ENCODE peak calls at places on chromosomes 2 and 18, in eight cellular contexts. A is GM23338, Q is GM12878, W is HepG2, J is HCT116, V is K562, C is endothelial cell of umbilical vein, Z is H1. P is an unnamed sample.

GRCh38 chr2:238151205-238151604 is 7.6 kb upstream of the ERFE start:
- DNase-seq in A (no peak), Q (no peak), W (no peak), J (no peak), V (no peak), C (no peak), Z (no peak), P (no peak)

GRCh38 chr2:158967731-158968395 is 577 bp upstream of the TANC1 start:
- DNase-seq in A (peak; percentile 79), Q (no peak), W (no peak), J (no peak), V (no peak), C (peak; percentile 48), Z (no peak), P (no peak)

GRCh38 chr2:188138313-188138712 is 153.4 kb upstream of the GULP1 start:
- DNase-seq in A (no peak), Q (no peak), W (no peak), J (no peak), V (no peak), C (no peak), Z (no peak), P (no peak)

GRCh38 chr2:140861666-140862065 is 1269.2 kb downstream of the LRP1B start:
- DNase-seq in A (no peak), Q (no peak), W (no peak), J (no peak), V (no peak), C (no peak), Z (no peak), P (no peak)

GRCh38 chr2:209495855-209496585 is 72.2 kb downstream of the MAP2 start:
- DNase-seq in A (no peak), Q (no peak), W (peak; percentile 86), J (peak; percentile 88), V (no peak), C (peak; percentile 99), Z (no peak), P (no peak)

GRCh38 chr2:135144343-135144742 is 92.3 kb downstream of the RAB3GAP1 start:
- DNase-seq in A (no peak), Q (no peak), W (no peak), J (no peak), V (no peak), C (no peak), Z (no peak), P (no peak)

GRCh38 chr2:174779361-174779928 is 15.2 kb upstream of the CHRNA1 start:
- DNase-seq in A (no peak), Q (no peak), W (no peak), J (no peak), V (no peak), C (no peak), Z (no peak), P (no peak)

GRCh38 chr2:162308747-162309503 is 9.6 kb downstream of the IFIH1 start:
- DNase-seq in A (no peak), Q (no peak), W (no peak), J (no peak), V (no peak), C (no peak), Z (no peak), P (no peak)

GRCh38 chr2:1697601-1698000 is 46.7 kb downstream of the PXDN start:
- DNase-seq in A (no peak), Q (no peak), W (no peak), J (no peak), V (no peak), C (no peak), Z (no peak), P (no peak)

GRCh38 chr2:226873826-226874225 is 38.0 kb downstream of the RHBDD1 start:
- DNase-seq in A (no peak), Q (no peak), W (no peak), J (no peak), V (no peak), C (no peak), Z (no peak), P (no peak)

GRCh38 chr18:68874361-68874760 is 76.5 kb downstream of the CCDC102B start:
- DNase-seq in A (no peak), Q (no peak), W (no peak), J (no peak), V (no peak), C (no peak), Z (no peak), P (no peak)

GRCh38 chr2:164754157-164755093 is 87.2 kb downstream of the COBLL1 start:
- DNase-seq in A (no peak), Q (no peak), W (no peak), J (no peak), V (no peak), C (no peak), Z (no peak), P (no peak)

GRCh38 chr2:196263181-196263747 is 91.9 kb upstream of the STK17B start:
- DNase-seq in A (no peak), Q (peak; percentile 88), W (no peak), J (no peak), V (peak; percentile 48), C (peak; percentile 16), Z (no peak), P (peak; percentile 97)

DNA sequence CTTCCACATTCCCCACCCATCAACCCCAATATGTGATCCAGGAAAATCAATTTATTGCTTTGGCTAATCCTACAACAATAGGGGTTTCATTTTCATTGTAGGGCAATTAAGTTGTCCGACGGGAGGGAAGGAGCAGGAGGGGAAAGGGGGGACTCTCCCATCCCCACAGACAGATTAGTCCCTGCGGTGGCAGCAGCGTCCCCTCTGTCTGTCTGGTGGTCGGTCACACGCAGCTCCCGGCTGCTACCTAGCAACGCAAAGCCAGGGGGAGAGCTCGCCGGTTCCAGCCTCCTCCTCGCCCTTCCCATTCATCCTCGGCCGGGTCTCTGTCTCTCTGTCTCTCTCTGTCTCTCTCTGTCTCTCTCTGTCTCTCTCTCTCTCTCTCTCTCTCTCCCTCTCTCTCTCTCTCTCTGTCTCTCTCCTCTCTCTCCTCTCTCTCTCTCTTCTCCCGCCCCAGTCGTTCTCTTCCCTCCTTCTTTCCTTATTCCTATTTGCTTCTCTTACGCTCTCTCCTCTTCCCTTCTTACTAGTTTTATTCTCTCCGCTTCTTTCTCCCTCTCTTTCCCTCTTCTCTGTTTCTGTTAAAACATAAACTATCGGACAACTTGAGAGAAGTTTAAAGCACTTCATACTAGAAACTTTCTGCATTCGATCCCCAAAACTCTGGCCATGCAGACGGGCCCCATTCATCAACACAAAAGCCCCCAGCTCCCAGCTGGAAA is 1.2 kb downstream of the LRP2 start:
- DNase-seq in A (peak; percentile 67), Q (no peak), W (no peak), J (no peak), V (no peak), C (no peak), Z (no peak), P (no peak)
- TF ChIP-seq EZH2 in A (no peak), Q (no peak), W (peak; percentile 90), J (no peak), V (no peak), C (peak; percentile 51), Z (peak; percentile 18), P (peak; percentile 9)

GRCh38 chr2:27039871-27040270 is 7.1 kb downstream of the TMEM214 start:
- DNase-seq in A (no peak), Q (no peak), W (no peak), J (no peak), V (no peak), C (no peak), Z (no peak), P (no peak)

GRCh38 chr2:27042159-27042661 is 9.3 kb upstream of the AGBL5 start:
- DNase-seq in A (no peak), Q (peak; percentile 69), W (no peak), J (no peak), V (no peak), C (no peak), Z (no peak), P (no peak)

GRCh38 chr2:27040282-27040681 is 7.5 kb downstream of the TMEM214 start:
- DNase-seq in A (no peak), Q (no peak), W (no peak), J (no peak), V (no peak), C (no peak), Z (no peak), P (no peak)

GRCh38 chr2:27041708-27042107 is 8.9 kb downstream of the TMEM214 start:
- DNase-seq in A (no peak), Q (no peak), W (no peak), J (no peak), V (no peak), C (no peak), Z (no peak), P (no peak)

DNA sequence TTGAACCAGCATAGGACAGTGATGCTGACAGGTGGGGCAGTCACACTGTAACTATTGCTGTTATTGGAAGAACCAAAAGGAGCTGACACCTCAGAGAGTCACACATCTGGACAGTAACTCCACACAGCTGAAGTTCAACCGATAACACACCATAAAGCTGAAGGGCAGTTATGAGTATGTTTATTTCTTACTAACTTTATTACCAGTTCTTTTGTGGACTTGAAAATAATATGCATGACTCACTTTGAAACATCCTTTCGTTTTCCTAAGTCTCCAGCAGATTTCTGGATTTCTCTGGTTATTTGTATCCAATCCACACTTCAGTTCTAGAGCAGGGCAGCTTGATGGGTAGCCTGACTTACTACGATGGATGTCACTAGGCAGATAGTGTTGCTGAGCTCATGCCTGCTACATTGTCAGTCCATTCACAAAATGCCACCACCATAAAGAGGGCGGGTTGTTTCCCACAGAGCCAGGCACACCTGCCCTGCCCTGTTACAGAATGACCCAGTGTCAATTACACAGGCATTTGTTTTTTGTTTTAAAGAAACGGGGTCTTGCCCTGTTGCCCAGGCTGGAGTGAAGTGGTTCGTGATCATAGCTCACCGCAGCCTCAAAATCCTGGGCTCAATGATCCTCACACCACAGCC is 8.4 kb upstream of the AGBL5 start:
- DNase-seq in A (no peak), Q (no peak), W (no peak), J (no peak), V (peak; percentile 24), C (no peak), Z (no peak), P (no peak)
- TF ChIP-seq POLR2AphosphoS5 in A (no peak), Q (no peak), W (no peak), J (no peak), V (no peak), C (no peak), Z (no peak), P (no peak)

GRCh38 chr2:75646090-75646582 is 447 bp upstream of the MRPL19 start:
- DNase-seq in A (peak; percentile 20), Q (no peak), W (peak; percentile 13), J (no peak), V (no peak), C (no peak), Z (no peak), P (no peak)
- H3K27ac ChIP-seq in A (peak overlapping the region; percentile 57), Q (peak overlapping the region; percentile 83), W (peak overlapping the region; percentile 82), J (peak overlapping the region; percentile 82), V (peak overlapping the region; percentile 66), C (peak overlapping the region; percentile 13), Z (peak overlapping the region; percentile 81), P (peak overlapping the region; percentile 33)

DNA sequence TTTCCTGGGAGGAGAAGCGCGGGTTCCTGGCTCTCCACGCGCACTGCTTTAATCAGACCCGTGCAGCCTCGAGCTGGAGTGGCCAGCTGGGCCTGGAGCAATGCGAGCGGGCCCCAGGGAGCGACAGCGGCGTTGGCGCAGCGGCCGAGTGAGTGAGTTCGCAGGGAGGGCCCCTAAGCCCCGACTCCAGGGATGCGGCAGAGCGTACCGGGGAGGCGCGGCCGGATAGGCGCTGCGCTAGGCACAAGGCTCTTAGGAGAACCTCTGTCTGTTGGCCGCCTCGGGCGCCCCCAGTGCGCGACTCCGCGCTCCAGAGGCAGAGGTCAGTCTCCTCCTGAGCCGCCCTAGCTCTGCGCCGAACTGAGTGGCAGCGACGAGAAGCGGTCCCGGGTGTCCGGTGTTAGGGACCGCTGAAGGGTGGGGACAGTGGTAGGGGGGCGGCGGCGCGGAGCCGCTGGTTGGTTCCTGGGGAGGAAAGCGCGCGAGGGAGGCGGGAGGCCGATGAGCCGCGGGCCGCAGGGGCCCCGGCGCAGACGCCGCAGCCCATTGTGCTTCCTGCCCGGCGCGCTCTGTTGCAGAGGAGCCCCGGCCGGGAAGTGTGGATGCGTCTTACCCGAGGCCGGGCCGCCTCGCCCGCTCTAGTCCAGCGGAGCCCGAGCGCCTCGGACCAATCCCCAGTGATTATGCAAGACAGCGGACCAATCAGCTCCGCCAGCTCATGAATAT is 410 bp upstream of the DLX1 start:
- DNase-seq in A (peak; percentile 98), Q (no peak), W (peak; percentile 92), J (peak; percentile 74), V (peak; percentile 98), C (peak; percentile 83), Z (no peak), P (no peak)
- TF ChIP-seq EZH2 in A (peak; percentile 61), Q (no peak), W (no peak), J (no peak), V (no peak), C (peak; percentile 40), Z (peak; percentile 47), P (no peak)

P was measured in SK-N-MC.